ENCODE peak calls at places on chromosome 18, in seven cellular contexts. T, Z, R, E, Y, U and B are unnamed samples.

GRCh38 chr18:58046087-58046793 is 2.2 kb downstream of the NEDD4L start:
- DNase-seq in T (no peak), Z (no peak), R (no peak), E (no peak), Y (no peak), U (no peak), B (no peak)

GRCh38 chr18:57644540-57644939 is 22.9 kb upstream of the NARS1 start:
- DNase-seq in T (no peak), Z (peak), R (no peak), E (no peak), Y (no peak), U (no peak), B (peak)

GRCh38 chr18:3655637-3656050 is 205.7 kb downstream of the TGIF1 start:
- DNase-seq in T (no peak), Z (no peak), R (no peak), E (no peak), Y (no peak), U (no peak), B (no peak)

GRCh38 chr18:77127769-77128671 is 4.6 kb downstream of the MBP start:
- DNase-seq in T (peak), Z (peak), R (peak), E (peak), Y (peak), U (no peak), B (peak)

GRCh38 chr18:9661564-9661963 is 46.5 kb upstream of the RAB31 start:
- DNase-seq in T (no peak), Z (peak), R (no peak), E (no peak), Y (no peak), U (no peak), B (no peak)

GRCh38 chr18:45686892-45687611 is 36.9 kb upstream of the SLC14A1 start:
- DNase-seq in T (peak), Z (no peak), R (no peak), E (peak), Y (no peak), U (peak), B (peak)

GRCh38 chr18:46152808-46153617 is 48.8 kb downstream of the HAUS1 start:
- DNase-seq in T (no peak), Z (no peak), R (no peak), E (no peak), Y (no peak), U (peak), B (no peak)

GRCh38 chr18:26547302-26548143 is 830 bp downstream of the KCTD1 start:
- DNase-seq in T (peak), Z (peak), R (no peak), E (peak), Y (peak), U (peak), B (peak)

GRCh38 chr18:22556271-22556990 is 138.7 kb upstream of the CTAGE1 start:
- DNase-seq in T (no peak), Z (no peak), R (no peak), E (no peak), Y (no peak), U (no peak), B (peak)

GRCh38 chr18:45282101-45282812 is 333.0 kb upstream of the SLC14A2 start:
- DNase-seq in T (no peak), Z (no peak), R (no peak), E (no peak), Y (no peak), U (no peak), B (peak)

GRCh38 chr18:5238371-5238758 is 41.3 kb upstream of the AKAIN1 start:
- DNase-seq in T (no peak), Z (no peak), R (peak), E (peak), Y (no peak), U (no peak), B (no peak)